ENCODE peak calls at places on chromosomes 6 and 20, in six cellular contexts. E is HT-29; X is H7; Z is effector memory CD4-positive, alpha-beta T cell; N is DND-41; B is psoas muscle. U is an unnamed sample.

GRCh38 chr20:50304501-50304856 is 113.8 kb downstream of the CEBPB start:
- DNase-seq in E (no peak), X (no peak), Z (no peak), N (no peak), B (peak; percentile 73), U (no peak)

GRCh38 chr6:66561479-66561878 is 854.5 kb upstream of the EYS start:
- DNase-seq in E (no peak), X (no peak), Z (no peak), N (no peak), B (no peak), U (no peak)

GRCh38 chr6:119739776-119740175 is 390.2 kb upstream of the MAN1A1 start:
- DNase-seq in E (no peak), X (no peak), Z (no peak), N (no peak), B (no peak), U (no peak)

GRCh38 chr6:29924731-29925130 is 17.6 kb upstream of the HLA-A start:
- DNase-seq in E (no peak), X (no peak), Z (peak; percentile 33), N (no peak), B (no peak), U (no peak)

GRCh38 chr6:5851261-5851757 is 155.4 kb downstream of the NRN1 start:
- DNase-seq in E (no peak), X (peak; percentile 91), Z (peak; percentile 45), N (no peak), B (peak; percentile 41), U (peak; percentile 70)

GRCh38 chr6:46898011-46898410 is 23.7 kb downstream of the ADGRF5 start:
- DNase-seq in E (no peak), X (no peak), Z (no peak), N (no peak), B (no peak), U (no peak)

GRCh38 chr6:14353798-14354197 is 236.2 kb downstream of the CD83 start:
- DNase-seq in E (no peak), X (no peak), Z (no peak), N (no peak), B (no peak), U (no peak)

GRCh38 chr6:36692861-36693702 is 4.5 kb upstream of the RAB44 start:
- DNase-seq in E (no peak), X (no peak), Z (no peak), N (no peak), B (peak; percentile 39), U (no peak)

GRCh38 chr6:140071601-140072062 is 697.2 kb upstream of the CITED2 start:
- DNase-seq in E (no peak), X (no peak), Z (no peak), N (no peak), B (no peak), U (no peak)

GRCh38 chr20:4717816-4718215 is 3.9 kb upstream of the PRND start:
- DNase-seq in E (no peak), X (no peak), Z (no peak), N (no peak), B (no peak), U (no peak)

GRCh38 chr6:99096186-99096585 is 148.4 kb upstream of the FBXL4 start:
- DNase-seq in E (no peak), X (no peak), Z (no peak), N (no peak), B (no peak), U (no peak)

U was measured in occipital lobe.